ENCODE peak calls at places on chromosomes 7 and 10, in eight cellular contexts. G is prostate gland, Y is H1, S is A549, V is adrenal gland, U is breast epithelium, A is body of pancreas, X is tibial nerve. E is an unnamed sample.

GRCh38 chr7:70268179-70268578 is 669.9 kb downstream of the AUTS2 start:
- DNase-seq in G (no peak), A (no peak), V (no peak), Y (no peak), U (no peak), S (no peak), X (no peak), E (no peak)

GRCh38 chr7:142498364-142498763 is 240.5 kb upstream of the PRSS58 start:
- DNase-seq in A (no peak), X (no peak), U (no peak), Y (no peak), V (no peak), G (no peak), S (no peak), E (no peak)

GRCh38 chr7:119903090-119903489 is 369.9 kb upstream of the KCND2 start:
- DNase-seq in A (no peak), X (no peak), U (no peak), Y (no peak), V (no peak), S (no peak), G (no peak), E (no peak)

GRCh38 chr10:103534621-103535498 is 41.4 kb downstream of the NEURL1 start:
- DNase-seq in Y (no peak), A (no peak), X (no peak), G (no peak), U (no peak), V (no peak), S (no peak), E (no peak)

GRCh38 chr7:140639366-140640053 is 1.1 kb downstream of the DENND2A start:
- DNase-seq in V (peak; percentile 19), A (no peak), Y (no peak), U (no peak), G (no peak), X (peak; percentile 50), S (no peak), E (no peak)

GRCh38 chr7:126398285-126398684 is 854.5 kb downstream of the GRM8 start:
- DNase-seq in S (no peak), Y (no peak), A (no peak), U (no peak), X (no peak), V (no peak), G (no peak), E (no peak)

GRCh38 chr7:88218836-88219605 is 817 bp downstream of the SRI start:
- DNase-seq in X (peak; percentile 28), A (peak; percentile 72), S (peak; percentile 25), U (peak; percentile 48), Y (no peak), V (peak; percentile 79), G (peak; percentile 54), E (no peak)

GRCh38 chr7:66662646-66663264 is 34.1 kb downstream of the KCTD7 start:
- DNase-seq in X (no peak), Y (no peak), G (no peak), S (no peak), U (no peak), A (no peak), V (no peak), E (no peak)

GRCh38 chr7:21041252-21041651 is 254.6 kb upstream of the SP8 start:
- DNase-seq in S (no peak), X (no peak), Y (no peak), V (no peak), A (no peak), G (no peak), U (no peak), E (no peak)

GRCh38 chr10:119095648-119096047 is 8.3 kb upstream of the DENND10 start:
- DNase-seq in S (no peak), V (no peak), U (no peak), X (no peak), Y (no peak), G (no peak), A (no peak), E (no peak)

GRCh38 chr10:110137142-110137545 is 70.3 kb upstream of the MXI1 start:
- DNase-seq in A (no peak), Y (no peak), S (peak; percentile 50), G (peak; percentile 14), U (no peak), X (peak; percentile 55), V (no peak), E (no peak)

GRCh38 chr10:2963889-2964631 is 103.3 kb upstream of the PFKP start:
- DNase-seq in G (no peak), A (no peak), S (no peak), X (no peak), V (no peak), U (no peak), Y (peak; percentile 62), E (no peak)

GRCh38 chr10:30747633-30748032 is 118.1 kb upstream of the LYZL2 start:
- DNase-seq in G (no peak), A (no peak), U (no peak), X (no peak), Y (no peak), S (no peak), V (peak; percentile 4), E (no peak)

GRCh38 chr7:21028186-21028989 is 241.7 kb upstream of the SP8 start:
- DNase-seq in X (peak; percentile 6), G (no peak), U (no peak), A (no peak), V (no peak), Y (no peak), S (no peak), E (no peak)

GRCh38 chr7:144824360-144824759 is 11.5 kb downstream of the TPK1 start:
- DNase-seq in S (no peak), U (no peak), A (no peak), X (no peak), V (no peak), Y (no peak), G (no peak), E (no peak)

GRCh38 chr7:77461246-77461645 is 45.1 kb upstream of the GSAP start:
- DNase-seq in X (no peak), S (no peak), Y (no peak), V (no peak), A (no peak), U (no peak), G (no peak), E (no peak)

GRCh38 chr10:127252818-127253217 is 56.4 kb upstream of the INSYN2A start:
- DNase-seq in U (no peak), V (no peak), S (no peak), G (no peak), A (no peak), Y (no peak), X (no peak), E (no peak)

GRCh38 chr10:113983552-113983951 is 60.1 kb upstream of the ADRB1 start:
- DNase-seq in V (no peak), G (no peak), X (no peak), A (no peak), U (no peak), S (no peak), Y (no peak), E (no peak)

GRCh38 chr10:68167271-68167670 is 58.0 kb downstream of the MYPN start:
- DNase-seq in A (no peak), U (no peak), Y (no peak), V (no peak), X (no peak), S (no peak), G (no peak), E (no peak)

GRCh38 chr7:75776295-75776971 is 4.4 kb upstream of the CCL26 start:
- DNase-seq in S (no peak), X (no peak), A (no peak), Y (no peak), U (no peak), V (no peak), G (no peak), E (no peak)

GRCh38 chr10:117374506-117375359 is 507 bp downstream of the PDZD8 start:
- DNase-seq in U (peak; percentile 21), A (peak; percentile 42), S (peak; percentile 29), X (no peak), V (peak; percentile 60), G (peak; percentile 27), Y (peak; percentile 72), E (peak; percentile 40)

GRCh38 chr10:117375360-117376147 is at the start of gene PDZD8:
- DNase-seq in G (peak; percentile 94), Y (peak; percentile 98), A (peak; percentile 94), X (peak; percentile 86), V (peak; percentile 95), U (peak; percentile 89), S (peak; percentile 77), E (peak; percentile 85)

GRCh38 chr10:117370205-117370604 is 5.0 kb downstream of the PDZD8 start:
- DNase-seq in U (no peak), G (no peak), Y (no peak), V (no peak), X (no peak), A (no peak), S (no peak), E (no peak)

GRCh38 chr10:117373848-117374505 is 1.3 kb downstream of the PDZD8 start:
- DNase-seq in X (peak; percentile 57), S (peak; percentile 33), Y (no peak), U (peak; percentile 26), G (peak; percentile 25), V (peak; percentile 64), A (peak; percentile 60), E (peak; percentile 11)
- TF ChIP-seq POLR2A in X (no peak), S (no peak), Y (no peak), U (no peak), G (no peak), V (peak; percentile 41), A (peak; percentile 19), E (no peak)

GRCh38 chr10:29324220-29324831 is 35.5 kb downstream of the LYZL1 start:
- DNase-seq in Y (no peak), S (no peak), X (no peak), U (no peak), A (no peak), G (no peak), V (no peak), E (no peak)
- TF ChIP-seq POLR2A in Y (no peak), S (no peak), X (no peak), U (no peak), A (no peak), G (no peak), V (no peak), E (no peak)

GRCh38 chr7:98683514-98683913 is 66.4 kb downstream of the NPTX2 start:
- DNase-seq in X (no peak), Y (no peak), V (no peak), G (no peak), U (no peak), S (no peak), A (no peak), E (no peak)

GRCh38 chr7:98685541-98685940 is 68.5 kb downstream of the NPTX2 start:
- DNase-seq in Y (no peak), A (no peak), G (no peak), X (no peak), V (no peak), U (no peak), S (no peak), E (no peak)

GRCh38 chr7:98681951-98682350 is 64.9 kb downstream of the NPTX2 start:
- DNase-seq in X (no peak), S (no peak), U (no peak), Y (no peak), A (no peak), V (no peak), G (no peak), E (no peak)

GRCh38 chr7:98687331-98687863 is 70.3 kb downstream of the NPTX2 start:
- DNase-seq in X (no peak), G (no peak), Y (no peak), U (no peak), S (no peak), V (peak; percentile 46), A (no peak), E (no peak)

GRCh38 chr7:98686466-98687080 is 69.5 kb downstream of the NPTX2 start:
- DNase-seq in X (no peak), A (no peak), G (no peak), Y (no peak), V (no peak), U (no peak), S (no peak), E (no peak)
- TF ChIP-seq POLR2A in X (no peak), A (no peak), G (no peak), Y (no peak), V (no peak), U (no peak), S (no peak), E (no peak)

GRCh38 chr7:73683056-73683915 is at the start of the genes BUD23 and DNAJC30:
- DNase-seq in S (peak; percentile 93), X (peak; percentile 99), Y (peak; percentile 94), A (peak; percentile 98), G (peak; percentile 96), U (peak; percentile 98), V (peak; percentile 99), E (peak; percentile 97)
- TF ChIP-seq POLR2A in S (peak; percentile 77), X (peak; percentile 60), Y (peak; percentile 98), A (peak; percentile 72), G (peak; percentile 40), U (peak; percentile 36), V (peak; percentile 70), E (peak; percentile 88)

E was measured in GM12891.